ENCODE peak calls at places on chromosomes 3 and 15, in eight cellular contexts. Q is CD8-positive, alpha-beta memory T cell; T is lower lobe of right lung; V is transverse colon; R is neural progenitor cell; I is tibial artery; U is cardiac muscle cell; L is H9. F is an unnamed sample.

GRCh38 chr3:90062018-90062417 is 954.6 kb downstream of the EPHA3 start:
- DNase-seq in Q (no peak), T (no peak), V (no peak), R (no peak), I (no peak), U (no peak), L (no peak), F (no peak)

GRCh38 chr15:48560321-48561051 is 85.0 kb downstream of the FBN1 start:
- DNase-seq in Q (no peak), T (no peak), V (no peak), R (no peak), I (peak; percentile 60), U (no peak), L (no peak), F (no peak)

GRCh38 chr15:72491768-72492167 is 17.6 kb downstream of the ARIH1 start:
- DNase-seq in Q (no peak), T (no peak), V (no peak), R (no peak), I (no peak), U (no peak), L (no peak), F (no peak)

GRCh38 chr3:136694321-136694720 is 57.9 kb downstream of the STAG1 start:
- DNase-seq in Q (peak; percentile 33), T (no peak), V (no peak), R (no peak), I (no peak), U (no peak), L (no peak), F (no peak)

GRCh38 chr15:39336926-39337325 is 244.0 kb upstream of the THBS1 start:
- DNase-seq in Q (no peak), T (no peak), V (no peak), R (no peak), I (no peak), U (no peak), L (no peak), F (no peak)

GRCh38 chr15:83284563-83285283 is at the start of gene BNC1:
- DNase-seq in Q (no peak), T (no peak), V (no peak), R (peak; percentile 67), I (no peak), U (peak; percentile 17), L (peak; percentile 47), F (no peak)

GRCh38 chr3:115804722-115805121 is 181.4 kb downstream of the GAP43 start:
- DNase-seq in Q (no peak), T (no peak), V (no peak), R (no peak), I (no peak), U (no peak), L (no peak), F (no peak)

GRCh38 chr3:157614896-157615295 is 111.7 kb upstream of the VEPH1 start:
- DNase-seq in Q (no peak), T (no peak), V (no peak), R (no peak), I (no peak), U (no peak), L (no peak), F (no peak)

GRCh38 chr3:180416111-180416541 is 185.8 kb upstream of the TTC14 start:
- DNase-seq in Q (no peak), T (no peak), V (no peak), R (no peak), I (no peak), U (no peak), L (no peak), F (no peak)

GRCh38 chr15:41183580-41183979 is 47.0 kb downstream of the EXD1 start:
- DNase-seq in Q (no peak), T (no peak), V (no peak), R (no peak), I (no peak), U (no peak), L (no peak), F (no peak)

GRCh38 chr3:66789584-66790237 is 208.4 kb upstream of the KBTBD8 start:
- DNase-seq in Q (no peak), T (no peak), V (no peak), R (no peak), I (no peak), U (no peak), L (no peak), F (no peak)

GRCh38 chr3:195249858-195250464 is 21.0 kb downstream of the XXYLT1 start:
- DNase-seq in Q (no peak), T (no peak), V (no peak), R (no peak), I (no peak), U (no peak), L (no peak), F (no peak)

GRCh38 chr3:177196473-177197040 is 725 bp downstream of the TBL1XR1 start:
- DNase-seq in Q (peak; percentile 48), T (no peak), V (peak; percentile 44), R (peak; percentile 68), I (peak; percentile 34), U (peak; percentile 70), L (no peak), F (no peak)

GRCh38 chr3:98556164-98557130 is 24.7 kb downstream of the GPR15 start:
- DNase-seq in Q (no peak), T (no peak), V (no peak), R (no peak), I (no peak), U (no peak), L (no peak), F (no peak)

GRCh38 chr3:30729512-30729911 is 123.1 kb downstream of the TGFBR2 start:
- DNase-seq in Q (no peak), T (no peak), V (no peak), R (no peak), I (no peak), U (no peak), L (no peak), F (no peak)

DNA sequence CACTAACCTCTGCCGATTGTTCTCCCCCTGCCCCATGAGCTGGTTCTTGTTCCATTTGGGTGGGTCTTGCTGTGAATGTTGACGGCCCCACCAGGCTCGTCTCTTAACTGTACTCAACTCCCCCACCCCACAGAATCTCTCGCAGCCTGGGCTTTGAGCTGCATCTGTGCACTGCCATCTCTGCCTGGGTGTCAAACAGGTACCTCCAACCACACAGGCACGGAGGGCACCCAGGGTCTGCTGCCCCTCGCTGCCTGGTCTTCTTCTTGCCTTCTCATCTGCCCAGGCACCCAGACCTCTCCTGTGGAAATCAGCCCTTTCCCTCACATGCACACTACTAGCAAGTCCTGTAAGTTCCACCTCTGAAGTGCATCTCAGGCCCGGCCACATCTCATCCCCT is 10.1 kb downstream of the TLR9 start:
- DNase-seq in Q (no peak), T (no peak), V (no peak), R (no peak), I (no peak), U (no peak), L (peak; percentile 15), F (no peak)
- H3K4me1 ChIP-seq in Q (peaks cover 42% of the 10 kb centered on the region), T (peaks cover 56% of the 10 kb centered on the region), V (peaks cover 41% of the 10 kb centered on the region), R (no peaks in the 10 kb centered on the region), I (peaks cover 10% of the 10 kb centered on the region), U (peaks cover 5% of the 10 kb centered on the region), L (no peaks in the 10 kb centered on the region), F (peaks cover 13% of the 10 kb centered on the region)

GRCh38 chr3:32325957-32326356 is 65.7 kb upstream of the CMTM7 start:
- DNase-seq in Q (no peak), T (no peak), V (no peak), R (no peak), I (no peak), U (no peak), L (no peak), F (no peak)

GRCh38 chr3:32322311-32322710 is 69.3 kb upstream of the CMTM7 start:
- DNase-seq in Q (no peak), T (no peak), V (no peak), R (no peak), I (no peak), U (no peak), L (no peak), F (no peak)

GRCh38 chr3:32326791-32327190 is 64.9 kb upstream of the CMTM7 start:
- DNase-seq in Q (no peak), T (no peak), V (no peak), R (no peak), I (no peak), U (no peak), L (no peak), F (no peak)

GRCh38 chr3:32321095-32321835 is 70.4 kb upstream of the CMTM7 start:
- DNase-seq in Q (no peak), T (no peak), V (no peak), R (peak; percentile 78), I (no peak), U (peak; percentile 67), L (peak; percentile 50), F (no peak)

DNA sequence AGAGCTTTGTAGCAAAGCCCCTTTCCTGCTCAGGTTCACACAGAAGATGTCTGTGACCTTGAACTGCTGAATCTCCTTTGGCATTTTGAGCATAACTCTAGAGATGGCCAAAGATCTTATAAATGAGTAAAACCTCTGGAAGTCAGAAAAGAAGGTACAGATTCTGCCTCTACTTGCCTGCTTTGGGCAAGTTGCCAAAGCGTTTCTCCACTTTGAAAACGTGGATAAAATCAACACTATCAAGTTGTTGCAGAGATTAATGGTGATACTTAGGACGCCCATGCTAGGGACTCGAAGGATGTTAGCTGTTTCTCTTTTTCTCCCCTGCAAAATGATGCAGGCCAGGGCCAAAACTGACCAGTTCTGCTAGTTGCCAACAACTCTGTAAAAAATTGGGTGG is 68.0 kb upstream of the CMTM7 start:
- DNase-seq in Q (no peak), T (no peak), V (no peak), R (no peak), I (no peak), U (no peak), L (no peak), F (no peak)
- H3K27ac ChIP-seq in Q (no peak overlapping the region), T (no peak overlapping the region), V (no peak overlapping the region), R (no peak overlapping the region), I (no peak overlapping the region), U (no peak overlapping the region), L (no peak overlapping the region), F (no peak overlapping the region)

GRCh38 chr15:71333839-71334238 is 218.6 kb downstream of the THSD4 start:
- DNase-seq in Q (no peak), T (no peak), V (no peak), R (no peak), I (no peak), U (no peak), L (no peak), F (no peak)

GRCh38 chr15:71329041-71329440 is 213.8 kb downstream of the THSD4 start:
- DNase-seq in Q (no peak), T (no peak), V (peak; percentile 25), R (no peak), I (peak; percentile 31), U (no peak), L (no peak), F (peak; percentile 26)

GRCh38 chr15:71328453-71328852 is 213.2 kb downstream of the THSD4 start:
- DNase-seq in Q (no peak), T (no peak), V (no peak), R (no peak), I (no peak), U (no peak), L (no peak), F (no peak)

GRCh38 chr15:71332605-71333004 is 217.3 kb downstream of the THSD4 start:
- DNase-seq in Q (no peak), T (no peak), V (no peak), R (no peak), I (no peak), U (no peak), L (no peak), F (no peak)

GRCh38 chr15:71329509-71330260 is 214.4 kb downstream of the THSD4 start:
- DNase-seq in Q (no peak), T (no peak), V (peak; percentile 75), R (no peak), I (peak; percentile 28), U (peak; percentile 15), L (no peak), F (peak; percentile 49)
- H3K4me1 ChIP-seq in Q (no peaks in the 10 kb centered on the region), T (peaks cover 9% of the 10 kb centered on the region), V (peaks cover 51% of the 10 kb centered on the region), R (no peaks in the 10 kb centered on the region), I (peaks cover 75% of the 10 kb centered on the region), U (no peaks in the 10 kb centered on the region), L (peaks cover 5% of the 10 kb centered on the region), F (peaks cover 64% of the 10 kb centered on the region)

GRCh38 chr3:118938183-118938961 is 96.3 kb downstream of the IGSF11 start:
- DNase-seq in Q (no peak), T (no peak), V (no peak), R (no peak), I (no peak), U (no peak), L (no peak), F (no peak)
- H3K27ac ChIP-seq in Q (no peak overlapping the region), T (no peak overlapping the region), V (no peak overlapping the region), R (no peak overlapping the region), I (no peak overlapping the region), U (no peak overlapping the region), L (no peak overlapping the region), F (no peak overlapping the region)

F was measured in ascending aorta.